ENCODE peak calls at places on chromosomes 13 and 19, in seven cellular contexts. A, I, R, U, W, T and H are unnamed samples.

GRCh38 chr19:18203408-18203862 is 407 bp downstream of the RAB3A start:
- DNase-seq in A (no peak), I (no peak), R (peak), U (no peak), W (no peak), T (no peak), H (no peak)

GRCh38 chr19:518292-519231 is 11.3 kb downstream of the TPGS1 start:
- DNase-seq in A (no peak), I (no peak), R (no peak), U (no peak), W (no peak), T (peak), H (no peak)

GRCh38 chr13:43804461-43805070 is 17.8 kb upstream of the ENOX1 start:
- DNase-seq in A (peak), I (no peak), R (peak), U (peak), W (peak), T (no peak), H (peak)

GRCh38 chr19:3250675-3251074 is 26.2 kb downstream of the CELF5 start:
- DNase-seq in A (no peak), I (no peak), R (peak), U (peak), W (no peak), T (peak), H (peak)

GRCh38 chr13:75656590-75656989 is 20.5 kb downstream of the LMO7 start:
- DNase-seq in A (no peak), I (no peak), R (peak), U (peak), W (no peak), T (no peak), H (no peak)

GRCh38 chr19:47529018-47529742 is 14.3 kb upstream of the NAPA start:
- DNase-seq in A (no peak), I (no peak), R (no peak), U (no peak), W (no peak), T (no peak), H (no peak)

GRCh38 chr13:113901642-113902041 is 37.8 kb upstream of the GAS6 start:
- DNase-seq in A (no peak), I (no peak), R (no peak), U (no peak), W (no peak), T (no peak), H (no peak)

GRCh38 chr19:40599331-40600085 is 1.7 kb upstream of the LTBP4 start:
- DNase-seq in A (no peak), I (no peak), R (no peak), U (no peak), W (no peak), T (no peak), H (no peak)

GRCh38 chr19:7391218-7391670 is 42.5 kb downstream of the ARHGEF18 start:
- DNase-seq in A (no peak), I (no peak), R (no peak), U (no peak), W (no peak), T (no peak), H (no peak)

GRCh38 chr13:91112191-91112579 is 235.3 kb upstream of the MIR17HG start:
- DNase-seq in A (no peak), I (no peak), R (no peak), U (no peak), W (no peak), T (no peak), H (no peak)

GRCh38 chr19:46134527-46134926 is 10.0 kb upstream of the IGFL3 start:
- DNase-seq in A (no peak), I (no peak), R (no peak), U (no peak), W (no peak), T (no peak), H (no peak)

GRCh38 chr19:19656451-19657396 is 6.8 kb downstream of the ATP13A1 start:
- DNase-seq in A (no peak), I (no peak), R (no peak), U (peak), W (no peak), T (no peak), H (no peak)

GRCh38 chr13:48496271-48496670 is 36.6 kb downstream of the RCBTB2 start:
- DNase-seq in A (no peak), I (no peak), R (no peak), U (no peak), W (no peak), T (no peak), H (no peak)

GRCh38 chr19:3138268-3138667 is 2.4 kb downstream of the GNA15 start:
- DNase-seq in A (no peak), I (no peak), R (no peak), U (no peak), W (no peak), T (no peak), H (no peak)

GRCh38 chr19:2032296-2032941 is 16.9 kb upstream of the BTBD2 start:
- DNase-seq in A (peak), I (peak), R (peak), U (peak), W (peak), T (no peak), H (no peak)

GRCh38 chr13:42798118-42798517 is 16.7 kb downstream of the FAM216B start:
- DNase-seq in A (no peak), I (no peak), R (no peak), U (peak), W (no peak), T (no peak), H (no peak)